ENCODE peak calls at places on chromosomes 7 and 10, in six cellular contexts. C is thyroid gland, G is ovary, O is spleen, I is lower lobe of right lung, N is sigmoid colon. M is an unnamed sample.

GRCh38 chr7:25985196-25985595 is 166.8 kb upstream of the NFE2L3 start:
- DNase-seq in N (no peak), C (no peak), G (no peak), O (no peak), I (no peak), M (no peak)

GRCh38 chr10:117268258-117268657 is 27.3 kb downstream of the SLC18A2 start:
- DNase-seq in O (no peak), C (no peak), I (no peak), N (no peak), G (no peak), M (no peak)

GRCh38 chr10:59895629-59896116 is 10.7 kb downstream of the CCDC6 start:
- DNase-seq in N (peak; percentile 86), C (peak; percentile 27), I (no peak), G (peak; percentile 40), O (no peak), M (no peak)

GRCh38 chr10:49374740-49375139 is 21.1 kb downstream of the DRGX start:
- DNase-seq in N (no peak), I (no peak), G (no peak), O (no peak), C (no peak), M (no peak)

GRCh38 chr7:92621026-92621540 is 30.9 kb upstream of the FAM133B start:
- DNase-seq in O (no peak), I (no peak), G (peak; percentile 69), N (peak; percentile 73), C (peak; percentile 55), M (no peak)

GRCh38 chr10:92123031-92123450 is 167.8 kb downstream of the CPEB3 start:
- DNase-seq in I (peak; percentile 51), O (no peak), C (peak; percentile 88), N (no peak), G (no peak), M (no peak)

GRCh38 chr7:108079291-108080057 is 50.7 kb downstream of the LAMB4 start:
- DNase-seq in N (peak; percentile 70), I (no peak), O (no peak), C (no peak), G (no peak), M (no peak)

GRCh38 chr10:33800986-33801385 is 466.5 kb upstream of the NRP1 start:
- DNase-seq in C (no peak), G (no peak), O (no peak), N (no peak), I (no peak), M (no peak)

GRCh38 chr7:79096361-79096805 is 357.1 kb downstream of the MAGI2 start:
- DNase-seq in I (no peak), C (no peak), O (no peak), N (no peak), G (no peak), M (no peak)

GRCh38 chr7:137001041-137001440 is 132.6 kb downstream of the CHRM2 start:
- DNase-seq in O (no peak), G (no peak), N (no peak), C (no peak), I (no peak), M (no peak)

GRCh38 chr10:79507436-79508167 is 4.7 kb upstream of the EIF5AL1 start:
- DNase-seq in N (no peak), C (no peak), I (no peak), G (no peak), O (no peak), M (no peak)

GRCh38 chr7:101856488-101857357 is 39.3 kb downstream of the CUX1 start:
- DNase-seq in I (peak; percentile 96), O (peak; percentile 98), N (peak; percentile 94), G (peak; percentile 81), C (peak; percentile 96), M (peak; percentile 97)

GRCh38 chr10:127149613-127150081 is 46.7 kb downstream of the INSYN2A start:
- DNase-seq in N (no peak), G (no peak), C (no peak), I (no peak), O (no peak), M (no peak)

GRCh38 chr7:75951506-75951905 is 36.6 kb downstream of the POR start:
- DNase-seq in I (peak; percentile 67), O (peak; percentile 83), C (no peak), G (no peak), N (no peak), M (no peak)

GRCh38 chr10:115093286-115093775 is at the start of gene ATRNL1:
- DNase-seq in C (peak; percentile 28), N (peak; percentile 65), I (no peak), O (peak; percentile 79), G (peak; percentile 69), M (peak; percentile 65)

GRCh38 chr10:6027929-6028328 is 34.2 kb downstream of the IL2RA start:
- DNase-seq in C (no peak), N (no peak), O (no peak), G (no peak), I (no peak), M (no peak)

GRCh38 chr10:34864156-34865075 is 49.3 kb upstream of the PARD3 start:
- DNase-seq in O (no peak), I (no peak), N (no peak), G (no peak), C (no peak), M (no peak)

GRCh38 chr7:124801330-124801895 is 35.8 kb upstream of the GPR37 start:
- DNase-seq in N (no peak), G (no peak), O (no peak), I (no peak), C (no peak), M (no peak)

GRCh38 chr7:36937754-36938551 is 213.7 kb upstream of the AOAH start:
- DNase-seq in G (no peak), C (no peak), I (no peak), O (no peak), N (no peak), M (no peak)

GRCh38 chr10:118277871-118278270 is 64.3 kb downstream of the FAM204A start:
- DNase-seq in C (no peak), G (no peak), O (no peak), N (no peak), I (no peak), M (no peak)

GRCh38 chr7:41538810-41539724 is 163.8 kb downstream of the INHBA start:
- DNase-seq in I (no peak), O (no peak), G (no peak), C (no peak), N (no peak), M (no peak)

GRCh38 chr7:113256883-113257531 is 138.7 kb upstream of the SMIM30 start:
- DNase-seq in G (no peak), N (no peak), I (no peak), C (no peak), O (no peak), M (no peak)

DNA sequence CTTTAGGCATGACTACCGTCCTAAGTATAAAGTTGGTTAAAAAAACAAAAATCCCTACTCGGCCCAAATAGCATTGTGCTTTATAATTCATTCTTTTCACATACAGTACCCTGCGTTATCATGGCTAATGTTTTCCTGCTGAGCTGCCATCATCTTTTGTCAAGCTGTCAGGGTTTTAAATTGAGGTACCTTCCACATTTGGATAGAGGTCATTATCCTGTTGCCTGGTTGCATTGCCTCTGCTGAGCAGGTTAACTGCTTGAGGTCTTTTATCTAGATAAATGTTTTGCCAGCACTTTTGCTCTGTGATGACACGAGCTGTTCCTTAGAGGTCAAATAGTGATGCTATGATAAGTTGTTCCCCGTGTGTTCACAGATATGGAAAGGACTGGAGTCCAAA is 94.4 kb upstream of the FZD1 start:
- DNase-seq in O (no peak), C (no peak), I (no peak), G (no peak), N (no peak), M (no peak)
- H3K4me3 ChIP-seq in O (no peak overlapping the region), C (no peak overlapping the region), I (no peak overlapping the region), G (no peak overlapping the region), N (no peak overlapping the region), M (no peak overlapping the region)

GRCh38 chr10:36489928-36490279 is 635.5 kb upstream of the ANKRD30A start:
- DNase-seq in G (no peak), C (no peak), O (no peak), I (no peak), N (no peak), M (no peak)

GRCh38 chr10:36492590-36493510 is 632.5 kb upstream of the ANKRD30A start:
- DNase-seq in N (no peak), C (no peak), G (no peak), O (no peak), I (no peak), M (no peak)

GRCh38 chr10:36496728-36497127 is 628.7 kb upstream of the ANKRD30A start:
- DNase-seq in N (no peak), C (no peak), I (no peak), O (no peak), G (no peak), M (no peak)

GRCh38 chr10:36493511-36493880 is 631.9 kb upstream of the ANKRD30A start:
- DNase-seq in C (no peak), O (no peak), N (no peak), I (no peak), G (no peak), M (no peak)

DNA sequence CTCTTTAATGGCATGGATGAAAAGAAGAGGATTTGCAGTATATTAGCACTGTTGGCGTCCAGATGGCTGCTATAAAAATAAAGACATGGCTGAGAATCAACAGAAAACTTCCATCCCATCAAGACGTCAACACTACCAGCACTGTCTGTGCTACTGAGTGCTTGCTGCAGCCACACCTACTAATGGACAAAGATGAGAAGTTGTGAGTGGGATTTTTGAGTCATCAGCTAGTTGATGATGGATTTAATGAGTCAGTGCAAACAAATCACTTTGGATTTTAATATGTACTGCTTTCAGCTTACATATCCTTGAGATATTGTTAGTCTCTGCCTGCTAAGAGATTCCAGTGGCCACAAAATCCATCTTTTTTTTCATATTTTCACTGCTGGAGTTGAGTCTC is 631.0 kb upstream of the ANKRD30A start:
- DNase-seq in N (no peak), O (no peak), G (no peak), C (no peak), I (no peak), M (no peak)
- H3K27ac ChIP-seq in N (no peak overlapping the region), O (peak overlapping the region; percentile 21), G (no peak overlapping the region), C (no peak overlapping the region), I (no peak overlapping the region), M (no peak overlapping the region)

GRCh38 chr10:22875584-22875983 is 52.3 kb upstream of the ARMC3 start:
- DNase-seq in G (no peak), N (no peak), O (no peak), C (no peak), I (no peak), M (no peak)

DNA sequence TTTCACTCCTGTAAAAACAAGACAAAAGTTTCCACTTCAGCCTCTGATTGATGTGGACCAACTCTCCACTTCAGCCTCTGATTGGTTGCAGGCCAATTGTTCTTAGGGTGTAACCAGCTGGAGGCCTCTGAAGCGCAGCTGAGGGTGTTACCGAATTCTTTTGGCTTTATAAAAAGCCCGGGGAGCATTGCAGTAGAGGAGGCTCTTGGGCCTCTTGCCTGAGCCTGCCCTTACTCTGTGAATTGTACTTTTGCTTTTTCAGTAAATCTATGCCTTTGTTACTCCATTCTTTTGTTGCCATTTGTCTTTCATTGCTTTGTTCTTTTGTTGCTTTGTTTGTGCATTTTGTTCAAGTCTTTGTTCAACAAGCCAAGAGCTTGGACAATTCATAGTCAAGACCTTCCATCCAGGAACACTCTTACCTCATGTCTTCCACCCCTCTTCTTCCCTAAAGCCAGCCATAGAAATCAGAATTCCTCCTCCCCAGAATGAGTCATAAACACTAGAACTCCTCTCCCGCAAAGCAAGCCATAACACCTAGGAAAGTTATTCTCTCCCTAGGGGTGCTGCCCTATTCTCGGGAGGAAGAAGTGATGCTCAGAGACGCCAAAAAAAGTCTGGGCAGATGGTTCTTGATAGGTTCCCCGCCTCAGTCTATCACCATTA is 53.5 kb upstream of the ARMC3 start:
- DNase-seq in O (no peak), C (peak; percentile 76), G (no peak), N (no peak), I (no peak), M (no peak)
- H3K4me1 ChIP-seq in O (no peaks in the 10 kb centered on the region), C (no peaks in the 10 kb centered on the region), G (no peaks in the 10 kb centered on the region), N (no peaks in the 10 kb centered on the region), I (no peaks in the 10 kb centered on the region), M (no peaks in the 10 kb centered on the region)

GRCh38 chr10:101889256-101890210 is 45.9 kb upstream of the KCNIP2 start:
- DNase-seq in C (peak; percentile 73), G (peak; percentile 62), I (peak; percentile 70), O (peak; percentile 84), N (peak; percentile 66), M (peak; percentile 71)
- H3K4me3 ChIP-seq in C (no peak overlapping the region), G (no peak overlapping the region), I (no peak overlapping the region), O (no peak overlapping the region), N (no peak overlapping the region), M (no peak overlapping the region)

M was measured in upper lobe of right lung.